ENCODE peak calls at places on chromosomes 11 and 22, in five cellular contexts. Q is GM10248, I is NCI-H2081, B is GM23248, D is ACHN. K is an unnamed sample.

GRCh38 chr11:44763111-44763820 is 36.5 kb downstream of the TSPAN18 start:
- DNase-seq in D (peak), B (peak), I (no peak), Q (no peak), K (no peak)

GRCh38 chr11:113248702-113249490 is 65.5 kb upstream of the TTC12 start:
- DNase-seq in D (no peak), I (no peak), Q (no peak), B (peak), K (no peak)

GRCh38 chr11:119284344-119285157 is 32.4 kb downstream of the MCAM start:
- DNase-seq in I (peak), Q (peak), B (peak), D (peak), K (peak)

GRCh38 chr22:22144858-22145257 is 99.7 kb upstream of the VPREB1 start:
- DNase-seq in D (no peak), B (peak), I (no peak), Q (no peak), K (no peak)

GRCh38 chr11:121235057-121235456 is 57.5 kb upstream of the SC5D start:
- DNase-seq in D (no peak), B (no peak), I (no peak), Q (no peak), K (no peak)

GRCh38 chr22:29216873-29217666 is 11.4 kb downstream of the EMID1 start:
- DNase-seq in B (peak), D (no peak), Q (no peak), I (no peak), K (peak)

GRCh38 chr22:29268511-29269229 is 602 bp downstream of the EWSR1 start:
- DNase-seq in B (peak), D (peak), Q (no peak), I (peak), K (peak)

GRCh38 chr11:99584822-99585221 is 564.1 kb downstream of the CNTN5 start:
- DNase-seq in I (no peak), D (no peak), Q (no peak), B (no peak), K (no peak)

GRCh38 chr11:85810521-85810870 is 445 bp downstream of the SYTL2 start:
- DNase-seq in Q (no peak), D (peak), B (no peak), I (no peak), K (no peak)

GRCh38 chr22:45454260-45454659 is 40.8 kb downstream of the RIBC2 start:
- DNase-seq in Q (no peak), D (no peak), B (peak), I (no peak), K (no peak)

GRCh38 chr11:67052891-67053290 is 3.8 kb upstream of the RHOD start:
- DNase-seq in B (no peak), Q (no peak), I (no peak), D (no peak), K (no peak)

GRCh38 chr11:48675945-48676344 is 187.4 kb downstream of the OR4A47 start:
- DNase-seq in D (no peak), I (no peak), Q (no peak), B (no peak), K (no peak)

GRCh38 chr11:65557280-65558001 is 718 bp downstream of the LTBP3 start:
- DNase-seq in Q (no peak), D (no peak), I (no peak), B (peak), K (no peak)

GRCh38 chr11:3022300-3022967 is 30.3 kb upstream of the NAP1L4 start:
- DNase-seq in I (no peak), D (no peak), Q (peak), B (peak), K (peak)

K was measured in GM13976.